ENCODE peak calls at places on chromosomes 7 and 10, in four cellular contexts. T, V, N and D are unnamed samples.
A peak's percentile ranks its signal among the peaks of the same experiment; 100 is the strongest.

GRCh38 chr7:3234051-3234450 is 67.0 kb upstream of the SDK1 start:
- DNase-seq in T (no peak), V (no peak), N (no peak), D (no peak)

GRCh38 chr10:124966008-124966407 is 24.1 kb downstream of the ZRANB1 start:
- DNase-seq in T (no peak), V (no peak), N (no peak), D (no peak)

GRCh38 chr10:79298403-79299244 is 48.6 kb upstream of the PPIF start:
- DNase-seq in T (peak; percentile 87), V (peak; percentile 82), N (peak; percentile 84), D (peak; percentile 87)

GRCh38 chr10:61923210-61924024 is 21.9 kb downstream of the ARID5B start:
- DNase-seq in T (peak; percentile 51), V (no peak), N (no peak), D (peak; percentile 75)

GRCh38 chr7:150996289-150997074 is 5.7 kb downstream of the NOS3 start:
- DNase-seq in T (no peak), V (no peak), N (no peak), D (no peak)

GRCh38 chr10:103053659-103054581 is 135.8 kb downstream of the CNNM2 start:
- DNase-seq in T (peak; percentile 83), V (no peak), N (peak; percentile 33), D (peak; percentile 79)

GRCh38 chr7:96400518-96400917 is 78.6 kb upstream of the SLC25A13 start:
- DNase-seq in T (no peak), V (no peak), N (no peak), D (no peak)

GRCh38 chr7:99615989-99616358 is 772 bp upstream of the ZSCAN25 start:
- DNase-seq in T (no peak), V (no peak), N (no peak), D (no peak)

GRCh38 chr10:4034907-4035581 is 250.0 kb upstream of the KLF6 start:
- DNase-seq in T (peak; percentile 38), V (no peak), N (peak; percentile 12), D (peak; percentile 22)

DNA sequence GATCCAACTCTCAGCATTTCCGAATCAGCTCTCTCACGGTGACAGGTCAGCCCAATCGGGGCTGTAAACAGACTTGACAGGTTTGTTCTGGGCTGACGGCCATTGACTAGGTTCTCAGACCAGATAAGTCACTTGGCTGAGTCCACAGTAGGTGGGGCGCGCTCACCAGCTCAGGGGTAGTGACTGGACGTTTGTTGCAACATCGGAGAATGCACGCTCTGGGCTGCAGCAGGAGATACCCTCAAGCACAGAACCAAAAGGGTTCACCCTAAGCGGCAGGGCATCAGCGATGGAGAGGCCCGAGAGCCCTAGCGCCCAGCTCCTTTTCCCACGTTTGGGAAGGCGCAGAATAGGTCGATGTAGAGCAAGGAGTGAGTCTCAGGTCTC is 1.8 kb downstream of the KLLN start:
- DNase-seq in T (peak; percentile 92), V (peak; percentile 65), N (no peak), D (peak; percentile 92)
- TF ChIP-seq CTCF in T (no peak), V (no peak), N (peak; percentile 14), D (no peak)

DNA sequence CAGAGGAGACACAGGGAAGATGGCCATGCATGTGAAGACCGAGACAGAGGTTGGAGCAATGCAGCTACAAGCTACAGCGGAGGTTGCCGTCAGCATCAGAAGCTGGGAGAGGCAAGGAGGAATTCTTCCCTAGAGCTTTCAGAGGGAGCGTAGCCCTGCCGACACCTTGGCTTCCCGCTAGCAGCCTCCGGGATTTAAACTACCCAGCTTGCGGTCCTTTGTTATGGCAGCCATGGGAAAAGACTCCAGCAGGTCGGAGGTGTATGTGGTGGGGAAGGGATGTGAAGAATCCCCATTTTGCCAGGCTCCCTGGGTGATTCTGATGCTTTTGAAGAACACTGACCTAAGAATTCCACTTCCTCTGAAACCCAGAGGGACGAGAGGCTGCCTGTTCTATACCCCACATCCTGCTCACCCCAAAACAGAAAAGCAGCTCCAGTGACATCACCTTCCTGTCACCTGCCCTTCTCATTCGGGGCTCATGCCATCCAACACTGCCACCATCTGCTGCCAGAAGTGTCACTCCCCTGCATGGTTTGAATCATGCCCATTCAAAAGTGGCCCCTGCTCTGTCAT is 3.3 kb upstream of the SEPHS1 start:
- DNase-seq in T (no peak), V (no peak), N (no peak), D (no peak)
- H3K4me3 ChIP-seq in T (no peak overlapping the region), V (no peak overlapping the region), N (no peak overlapping the region), D (no peak overlapping the region)

GRCh38 chr10:93992400-93993030 is 1.2 kb upstream of the PLCE1 start:
- DNase-seq in T (peak; percentile 40), V (no peak), N (no peak), D (no peak)
- TF ChIP-seq CTCF in T (peak; percentile 28), V (peak; percentile 7), N (peak; percentile 17), D (peak; percentile 31)

DNA sequence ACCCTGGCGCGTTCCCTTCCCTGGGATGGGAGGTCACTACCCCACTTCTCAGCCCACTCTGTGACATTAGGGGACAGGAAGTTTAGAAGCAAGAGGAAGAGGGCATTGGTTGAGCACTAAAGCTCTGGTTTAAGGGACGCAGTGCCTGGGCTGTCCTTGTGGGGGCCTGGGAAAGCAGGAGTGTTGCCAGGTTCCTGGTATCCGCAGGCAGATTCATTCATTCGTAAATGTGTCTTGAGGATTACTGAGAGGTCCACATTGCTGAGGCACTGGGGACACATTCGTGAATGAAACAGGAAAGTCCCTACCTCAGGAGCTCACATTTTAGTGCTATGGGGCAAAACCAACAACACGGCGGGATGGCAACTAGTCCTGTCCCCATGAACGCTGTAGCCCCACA is 69.4 kb downstream of the COL13A1 start:
- DNase-seq in T (no peak), V (no peak), N (no peak), D (no peak)
- H3K4me3 ChIP-seq in T (no peak overlapping the region), V (no peak overlapping the region), N (no peak overlapping the region), D (no peak overlapping the region)